ENCODE peak calls at places on chromosome X, in seven cellular contexts. One of them, this sample, is unnamed.

GRCh38 chrX:70029790-70030189 is 19.9 kb downstream of the AWAT2 start:
- DNase-seq in CD8-positive, alpha-beta memory T cell: no peak
- DNase-seq in IMR-90: no peak
- DNase-seq in activated CD8-positive, alpha-beta memory T cell treated with anti-CD3 and anti-CD28 coated beads, Interleukin-2, amount 50 U/mL, for 48 hours: no peak
- DNase-seq in stimulated activated CD8-positive, alpha-beta memory T cell treated with anti-CD3 and anti-CD28 coated beads, Interleukin-7, amount 100 ng/mL, for 1 hour: no peak
- DNase-seq in NCI-H1694 treated with DMSO at 0.1 percent for 48 hours: no peak
- DNase-seq in suprapubic skin: no peak
- DNase-seq in this sample: no peak

GRCh38 chrX:39310925-39311324 is 509.7 kb downstream of the MID1IP1 start:
- DNase-seq in CD8-positive, alpha-beta memory T cell: no peak
- DNase-seq in IMR-90: no peak
- DNase-seq in activated CD8-positive, alpha-beta memory T cell treated with anti-CD3 and anti-CD28 coated beads, Interleukin-2, amount 50 U/mL, for 48 hours: no peak
- DNase-seq in stimulated activated CD8-positive, alpha-beta memory T cell treated with anti-CD3 and anti-CD28 coated beads, Interleukin-7, amount 100 ng/mL, for 1 hour: no peak
- DNase-seq in NCI-H1694 treated with DMSO at 0.1 percent for 48 hours: no peak
- DNase-seq in suprapubic skin: no peak
- DNase-seq in this sample: no peak

GRCh38 chrX:84046403-84046984 is 141.5 kb downstream of the RPS6KA6 start:
- DNase-seq in CD8-positive, alpha-beta memory T cell: peak
- DNase-seq in IMR-90: peak
- DNase-seq in activated CD8-positive, alpha-beta memory T cell treated with anti-CD3 and anti-CD28 coated beads, Interleukin-2, amount 50 U/mL, for 48 hours: no peak
- DNase-seq in stimulated activated CD8-positive, alpha-beta memory T cell treated with anti-CD3 and anti-CD28 coated beads, Interleukin-7, amount 100 ng/mL, for 1 hour: no peak
- DNase-seq in NCI-H1694 treated with DMSO at 0.1 percent for 48 hours: peak
- DNase-seq in suprapubic skin: no peak
- DNase-seq in this sample: peak

GRCh38 chrX:8030361-8030760 is 103.1 kb upstream of the PNPLA4 start:
- DNase-seq in CD8-positive, alpha-beta memory T cell: no peak
- DNase-seq in IMR-90: no peak
- DNase-seq in activated CD8-positive, alpha-beta memory T cell treated with anti-CD3 and anti-CD28 coated beads, Interleukin-2, amount 50 U/mL, for 48 hours: no peak
- DNase-seq in stimulated activated CD8-positive, alpha-beta memory T cell treated with anti-CD3 and anti-CD28 coated beads, Interleukin-7, amount 100 ng/mL, for 1 hour: no peak
- DNase-seq in NCI-H1694 treated with DMSO at 0.1 percent for 48 hours: no peak
- DNase-seq in suprapubic skin: no peak
- DNase-seq in this sample: no peak

GRCh38 chrX:65035451-65035779 is 59.2 kb upstream of the ZC4H2 start:
- DNase-seq in CD8-positive, alpha-beta memory T cell: no peak
- DNase-seq in IMR-90: peak
- DNase-seq in activated CD8-positive, alpha-beta memory T cell treated with anti-CD3 and anti-CD28 coated beads, Interleukin-2, amount 50 U/mL, for 48 hours: no peak
- DNase-seq in stimulated activated CD8-positive, alpha-beta memory T cell treated with anti-CD3 and anti-CD28 coated beads, Interleukin-7, amount 100 ng/mL, for 1 hour: no peak
- DNase-seq in NCI-H1694 treated with DMSO at 0.1 percent for 48 hours: no peak
- DNase-seq in suprapubic skin: no peak
- DNase-seq in this sample: peak

GRCh38 chrX:107775734-107776511 is at the start of gene TSC22D3:
- DNase-seq in CD8-positive, alpha-beta memory T cell: peak
- DNase-seq in IMR-90: peak
- DNase-seq in activated CD8-positive, alpha-beta memory T cell treated with anti-CD3 and anti-CD28 coated beads, Interleukin-2, amount 50 U/mL, for 48 hours: peak
- DNase-seq in stimulated activated CD8-positive, alpha-beta memory T cell treated with anti-CD3 and anti-CD28 coated beads, Interleukin-7, amount 100 ng/mL, for 1 hour: no peak
- DNase-seq in NCI-H1694 treated with DMSO at 0.1 percent for 48 hours: peak
- DNase-seq in suprapubic skin: peak
- DNase-seq in this sample: peak

GRCh38 chrX:101191217-101191750 is 28.3 kb upstream of the DRP2 start:
- DNase-seq in CD8-positive, alpha-beta memory T cell: no peak
- DNase-seq in IMR-90: no peak
- DNase-seq in activated CD8-positive, alpha-beta memory T cell treated with anti-CD3 and anti-CD28 coated beads, Interleukin-2, amount 50 U/mL, for 48 hours: no peak
- DNase-seq in stimulated activated CD8-positive, alpha-beta memory T cell treated with anti-CD3 and anti-CD28 coated beads, Interleukin-7, amount 100 ng/mL, for 1 hour: no peak
- DNase-seq in NCI-H1694 treated with DMSO at 0.1 percent for 48 hours: no peak
- DNase-seq in suprapubic skin: no peak
- DNase-seq in this sample: peak

GRCh38 chrX:146881521-146881920 is 67.0 kb upstream of the CXorf51A start:
- DNase-seq in CD8-positive, alpha-beta memory T cell: no peak
- DNase-seq in IMR-90: no peak
- DNase-seq in activated CD8-positive, alpha-beta memory T cell treated with anti-CD3 and anti-CD28 coated beads, Interleukin-2, amount 50 U/mL, for 48 hours: no peak
- DNase-seq in stimulated activated CD8-positive, alpha-beta memory T cell treated with anti-CD3 and anti-CD28 coated beads, Interleukin-7, amount 100 ng/mL, for 1 hour: no peak
- DNase-seq in NCI-H1694 treated with DMSO at 0.1 percent for 48 hours: no peak
- DNase-seq in suprapubic skin: no peak
- DNase-seq in this sample: no peak

GRCh38 chrX:13180807-13181206 is 136.4 kb upstream of the FAM9C start:
- DNase-seq in CD8-positive, alpha-beta memory T cell: no peak
- DNase-seq in IMR-90: peak
- DNase-seq in activated CD8-positive, alpha-beta memory T cell treated with anti-CD3 and anti-CD28 coated beads, Interleukin-2, amount 50 U/mL, for 48 hours: no peak
- DNase-seq in stimulated activated CD8-positive, alpha-beta memory T cell treated with anti-CD3 and anti-CD28 coated beads, Interleukin-7, amount 100 ng/mL, for 1 hour: no peak
- DNase-seq in NCI-H1694 treated with DMSO at 0.1 percent for 48 hours: no peak
- DNase-seq in suprapubic skin: no peak
- DNase-seq in this sample: peak

GRCh38 chrX:2425281-2426071 is 75.3 kb downstream of the DHRSX start:
- DNase-seq in CD8-positive, alpha-beta memory T cell: no peak
- DNase-seq in IMR-90: no peak
- DNase-seq in activated CD8-positive, alpha-beta memory T cell treated with anti-CD3 and anti-CD28 coated beads, Interleukin-2, amount 50 U/mL, for 48 hours: no peak
- DNase-seq in stimulated activated CD8-positive, alpha-beta memory T cell treated with anti-CD3 and anti-CD28 coated beads, Interleukin-7, amount 100 ng/mL, for 1 hour: no peak
- DNase-seq in NCI-H1694 treated with DMSO at 0.1 percent for 48 hours: no peak
- DNase-seq in suprapubic skin: no peak
- DNase-seq in this sample: no peak

GRCh38 chrX:94830717-94831116 is 1156.7 kb downstream of the FAM133A start:
- DNase-seq in CD8-positive, alpha-beta memory T cell: no peak
- DNase-seq in IMR-90: no peak
- DNase-seq in activated CD8-positive, alpha-beta memory T cell treated with anti-CD3 and anti-CD28 coated beads, Interleukin-2, amount 50 U/mL, for 48 hours: no peak
- DNase-seq in stimulated activated CD8-positive, alpha-beta memory T cell treated with anti-CD3 and anti-CD28 coated beads, Interleukin-7, amount 100 ng/mL, for 1 hour: no peak
- DNase-seq in NCI-H1694 treated with DMSO at 0.1 percent for 48 hours: no peak
- DNase-seq in suprapubic skin: no peak
- DNase-seq in this sample: no peak

GRCh38 chrX:102154218-102154860 is 1.4 kb downstream of the BEX5 start:
- DNase-seq in CD8-positive, alpha-beta memory T cell: peak
- DNase-seq in IMR-90: no peak
- DNase-seq in activated CD8-positive, alpha-beta memory T cell treated with anti-CD3 and anti-CD28 coated beads, Interleukin-2, amount 50 U/mL, for 48 hours: no peak
- DNase-seq in stimulated activated CD8-positive, alpha-beta memory T cell treated with anti-CD3 and anti-CD28 coated beads, Interleukin-7, amount 100 ng/mL, for 1 hour: no peak
- DNase-seq in NCI-H1694 treated with DMSO at 0.1 percent for 48 hours: peak
- DNase-seq in suprapubic skin: no peak
- DNase-seq in this sample: peak

GRCh38 chrX:16462912-16463311 is 187.0 kb upstream of the S100G start:
- DNase-seq in CD8-positive, alpha-beta memory T cell: no peak
- DNase-seq in IMR-90: peak
- DNase-seq in activated CD8-positive, alpha-beta memory T cell treated with anti-CD3 and anti-CD28 coated beads, Interleukin-2, amount 50 U/mL, for 48 hours: no peak
- DNase-seq in stimulated activated CD8-positive, alpha-beta memory T cell treated with anti-CD3 and anti-CD28 coated beads, Interleukin-7, amount 100 ng/mL, for 1 hour: no peak
- DNase-seq in NCI-H1694 treated with DMSO at 0.1 percent for 48 hours: no peak
- DNase-seq in suprapubic skin: no peak
- DNase-seq in this sample: no peak

GRCh38 chrX:56995271-56995994 is at the start of gene SPIN3:
- DNase-seq in CD8-positive, alpha-beta memory T cell: peak
- DNase-seq in IMR-90: peak
- DNase-seq in activated CD8-positive, alpha-beta memory T cell treated with anti-CD3 and anti-CD28 coated beads, Interleukin-2, amount 50 U/mL, for 48 hours: peak
- DNase-seq in stimulated activated CD8-positive, alpha-beta memory T cell treated with anti-CD3 and anti-CD28 coated beads, Interleukin-7, amount 100 ng/mL, for 1 hour: no peak
- DNase-seq in NCI-H1694 treated with DMSO at 0.1 percent for 48 hours: no peak
- DNase-seq in suprapubic skin: peak
- DNase-seq in this sample: peak

GRCh38 chrX:119093991-119094741 is 21.4 kb downstream of the CT47C1 start:
- DNase-seq in CD8-positive, alpha-beta memory T cell: no peak
- DNase-seq in IMR-90: peak
- DNase-seq in activated CD8-positive, alpha-beta memory T cell treated with anti-CD3 and anti-CD28 coated beads, Interleukin-2, amount 50 U/mL, for 48 hours: no peak
- DNase-seq in stimulated activated CD8-positive, alpha-beta memory T cell treated with anti-CD3 and anti-CD28 coated beads, Interleukin-7, amount 100 ng/mL, for 1 hour: no peak
- DNase-seq in NCI-H1694 treated with DMSO at 0.1 percent for 48 hours: no peak
- DNase-seq in suprapubic skin: no peak
- DNase-seq in this sample: no peak

GRCh38 chrX:127038065-127038464 is 218.5 kb downstream of the PRR32 start:
- DNase-seq in CD8-positive, alpha-beta memory T cell: no peak
- DNase-seq in IMR-90: no peak
- DNase-seq in activated CD8-positive, alpha-beta memory T cell treated with anti-CD3 and anti-CD28 coated beads, Interleukin-2, amount 50 U/mL, for 48 hours: no peak
- DNase-seq in stimulated activated CD8-positive, alpha-beta memory T cell treated with anti-CD3 and anti-CD28 coated beads, Interleukin-7, amount 100 ng/mL, for 1 hour: no peak
- DNase-seq in NCI-H1694 treated with DMSO at 0.1 percent for 48 hours: peak
- DNase-seq in suprapubic skin: no peak
- DNase-seq in this sample: no peak

GRCh38 chrX:23742174-23742692 is 843 bp downstream of the ACOT9 start:
- DNase-seq in CD8-positive, alpha-beta memory T cell: no peak
- DNase-seq in IMR-90: peak
- DNase-seq in activated CD8-positive, alpha-beta memory T cell treated with anti-CD3 and anti-CD28 coated beads, Interleukin-2, amount 50 U/mL, for 48 hours: peak
- DNase-seq in stimulated activated CD8-positive, alpha-beta memory T cell treated with anti-CD3 and anti-CD28 coated beads, Interleukin-7, amount 100 ng/mL, for 1 hour: no peak
- DNase-seq in NCI-H1694 treated with DMSO at 0.1 percent for 48 hours: peak
- DNase-seq in suprapubic skin: peak
- DNase-seq in this sample: peak

GRCh38 chrX:87583679-87584078 is 66.1 kb downstream of the KLHL4 start:
- DNase-seq in CD8-positive, alpha-beta memory T cell: no peak
- DNase-seq in IMR-90: peak
- DNase-seq in activated CD8-positive, alpha-beta memory T cell treated with anti-CD3 and anti-CD28 coated beads, Interleukin-2, amount 50 U/mL, for 48 hours: no peak
- DNase-seq in stimulated activated CD8-positive, alpha-beta memory T cell treated with anti-CD3 and anti-CD28 coated beads, Interleukin-7, amount 100 ng/mL, for 1 hour: no peak
- DNase-seq in NCI-H1694 treated with DMSO at 0.1 percent for 48 hours: peak
- DNase-seq in suprapubic skin: no peak
- DNase-seq in this sample: no peak

GRCh38 chrX:55161581-55161980 is 58.6 kb upstream of the PAGE5 start:
- DNase-seq in CD8-positive, alpha-beta memory T cell: no peak
- DNase-seq in IMR-90: no peak
- DNase-seq in activated CD8-positive, alpha-beta memory T cell treated with anti-CD3 and anti-CD28 coated beads, Interleukin-2, amount 50 U/mL, for 48 hours: no peak
- DNase-seq in stimulated activated CD8-positive, alpha-beta memory T cell treated with anti-CD3 and anti-CD28 coated beads, Interleukin-7, amount 100 ng/mL, for 1 hour: no peak
- DNase-seq in NCI-H1694 treated with DMSO at 0.1 percent for 48 hours: no peak
- DNase-seq in suprapubic skin: no peak
- DNase-seq in this sample: peak

GRCh38 chrX:40628506-40628905 is 5.3 kb downstream of the MPC1L start:
- DNase-seq in CD8-positive, alpha-beta memory T cell: no peak
- DNase-seq in IMR-90: no peak
- DNase-seq in activated CD8-positive, alpha-beta memory T cell treated with anti-CD3 and anti-CD28 coated beads, Interleukin-2, amount 50 U/mL, for 48 hours: no peak
- DNase-seq in stimulated activated CD8-positive, alpha-beta memory T cell treated with anti-CD3 and anti-CD28 coated beads, Interleukin-7, amount 100 ng/mL, for 1 hour: no peak
- DNase-seq in NCI-H1694 treated with DMSO at 0.1 percent for 48 hours: no peak
- DNase-seq in suprapubic skin: no peak
- DNase-seq in this sample: no peak

GRCh38 chrX:52359614-52360232 is 9.1 kb upstream of the XAGE2 start:
- DNase-seq in CD8-positive, alpha-beta memory T cell: no peak
- DNase-seq in IMR-90: no peak
- DNase-seq in activated CD8-positive, alpha-beta memory T cell treated with anti-CD3 and anti-CD28 coated beads, Interleukin-2, amount 50 U/mL, for 48 hours: no peak
- DNase-seq in stimulated activated CD8-positive, alpha-beta memory T cell treated with anti-CD3 and anti-CD28 coated beads, Interleukin-7, amount 100 ng/mL, for 1 hour: no peak
- DNase-seq in NCI-H1694 treated with DMSO at 0.1 percent for 48 hours: no peak
- DNase-seq in suprapubic skin: no peak
- DNase-seq in this sample: no peak

GRCh38 chrX:1521459-1521956 is 15.5 kb downstream of the P2RY8 start:
- DNase-seq in CD8-positive, alpha-beta memory T cell: peak
- DNase-seq in IMR-90: no peak
- DNase-seq in activated CD8-positive, alpha-beta memory T cell treated with anti-CD3 and anti-CD28 coated beads, Interleukin-2, amount 50 U/mL, for 48 hours: peak
- DNase-seq in stimulated activated CD8-positive, alpha-beta memory T cell treated with anti-CD3 and anti-CD28 coated beads, Interleukin-7, amount 100 ng/mL, for 1 hour: no peak
- DNase-seq in NCI-H1694 treated with DMSO at 0.1 percent for 48 hours: no peak
- DNase-seq in suprapubic skin: peak
- DNase-seq in this sample: no peak

GRCh38 chrX:154417157-154417556 is 5.8 kb downstream of the TAFAZZIN start:
- DNase-seq in CD8-positive, alpha-beta memory T cell: no peak
- DNase-seq in IMR-90: no peak
- DNase-seq in activated CD8-positive, alpha-beta memory T cell treated with anti-CD3 and anti-CD28 coated beads, Interleukin-2, amount 50 U/mL, for 48 hours: no peak
- DNase-seq in stimulated activated CD8-positive, alpha-beta memory T cell treated with anti-CD3 and anti-CD28 coated beads, Interleukin-7, amount 100 ng/mL, for 1 hour: no peak
- DNase-seq in NCI-H1694 treated with DMSO at 0.1 percent for 48 hours: peak
- DNase-seq in suprapubic skin: no peak
- DNase-seq in this sample: no peak

GRCh38 chrX:15336023-15336413 is 695 bp upstream of the PIGA start:
- DNase-seq in CD8-positive, alpha-beta memory T cell: peak
- DNase-seq in IMR-90: peak
- DNase-seq in activated CD8-positive, alpha-beta memory T cell treated with anti-CD3 and anti-CD28 coated beads, Interleukin-2, amount 50 U/mL, for 48 hours: no peak
- DNase-seq in stimulated activated CD8-positive, alpha-beta memory T cell treated with anti-CD3 and anti-CD28 coated beads, Interleukin-7, amount 100 ng/mL, for 1 hour: no peak
- DNase-seq in NCI-H1694 treated with DMSO at 0.1 percent for 48 hours: no peak
- DNase-seq in suprapubic skin: no peak
- DNase-seq in this sample: peak

GRCh38 chrX:102976290-102976689 is 39.2 kb downstream of the RAB40AL start:
- DNase-seq in CD8-positive, alpha-beta memory T cell: no peak
- DNase-seq in IMR-90: peak
- DNase-seq in activated CD8-positive, alpha-beta memory T cell treated with anti-CD3 and anti-CD28 coated beads, Interleukin-2, amount 50 U/mL, for 48 hours: no peak
- DNase-seq in stimulated activated CD8-positive, alpha-beta memory T cell treated with anti-CD3 and anti-CD28 coated beads, Interleukin-7, amount 100 ng/mL, for 1 hour: no peak
- DNase-seq in NCI-H1694 treated with DMSO at 0.1 percent for 48 hours: no peak
- DNase-seq in suprapubic skin: no peak
- DNase-seq in this sample: peak

GRCh38 chrX:154135458-154136229 is 8.4 kb upstream of the OPN1LW start:
- DNase-seq in CD8-positive, alpha-beta memory T cell: peak
- DNase-seq in IMR-90: no peak
- DNase-seq in activated CD8-positive, alpha-beta memory T cell treated with anti-CD3 and anti-CD28 coated beads, Interleukin-2, amount 50 U/mL, for 48 hours: no peak
- DNase-seq in stimulated activated CD8-positive, alpha-beta memory T cell treated with anti-CD3 and anti-CD28 coated beads, Interleukin-7, amount 100 ng/mL, for 1 hour: no peak
- DNase-seq in NCI-H1694 treated with DMSO at 0.1 percent for 48 hours: no peak
- DNase-seq in suprapubic skin: no peak
- DNase-seq in this sample: peak

GRCh38 chrX:7996414-7996813 is 69.2 kb upstream of the PNPLA4 start:
- DNase-seq in CD8-positive, alpha-beta memory T cell: peak
- DNase-seq in IMR-90: peak
- DNase-seq in activated CD8-positive, alpha-beta memory T cell treated with anti-CD3 and anti-CD28 coated beads, Interleukin-2, amount 50 U/mL, for 48 hours: no peak
- DNase-seq in stimulated activated CD8-positive, alpha-beta memory T cell treated with anti-CD3 and anti-CD28 coated beads, Interleukin-7, amount 100 ng/mL, for 1 hour: no peak
- DNase-seq in NCI-H1694 treated with DMSO at 0.1 percent for 48 hours: peak
- DNase-seq in suprapubic skin: no peak
- DNase-seq in this sample: peak

GRCh38 chrX:39900788-39901170 is 197.0 kb downstream of the BCOR start:
- DNase-seq in CD8-positive, alpha-beta memory T cell: no peak
- DNase-seq in IMR-90: no peak
- DNase-seq in activated CD8-positive, alpha-beta memory T cell treated with anti-CD3 and anti-CD28 coated beads, Interleukin-2, amount 50 U/mL, for 48 hours: no peak
- DNase-seq in stimulated activated CD8-positive, alpha-beta memory T cell treated with anti-CD3 and anti-CD28 coated beads, Interleukin-7, amount 100 ng/mL, for 1 hour: no peak
- DNase-seq in NCI-H1694 treated with DMSO at 0.1 percent for 48 hours: peak
- DNase-seq in suprapubic skin: no peak
- DNase-seq in this sample: peak

GRCh38 chrX:69264134-69264533 is 98.9 kb upstream of the PJA1 start:
- DNase-seq in CD8-positive, alpha-beta memory T cell: no peak
- DNase-seq in IMR-90: no peak
- DNase-seq in activated CD8-positive, alpha-beta memory T cell treated with anti-CD3 and anti-CD28 coated beads, Interleukin-2, amount 50 U/mL, for 48 hours: no peak
- DNase-seq in stimulated activated CD8-positive, alpha-beta memory T cell treated with anti-CD3 and anti-CD28 coated beads, Interleukin-7, amount 100 ng/mL, for 1 hour: no peak
- DNase-seq in NCI-H1694 treated with DMSO at 0.1 percent for 48 hours: no peak
- DNase-seq in suprapubic skin: no peak
- DNase-seq in this sample: no peak

GRCh38 chrX:45743081-45743533 is 542.4 kb upstream of the DIPK2B start:
- DNase-seq in CD8-positive, alpha-beta memory T cell: no peak
- DNase-seq in IMR-90: peak
- DNase-seq in activated CD8-positive, alpha-beta memory T cell treated with anti-CD3 and anti-CD28 coated beads, Interleukin-2, amount 50 U/mL, for 48 hours: no peak
- DNase-seq in stimulated activated CD8-positive, alpha-beta memory T cell treated with anti-CD3 and anti-CD28 coated beads, Interleukin-7, amount 100 ng/mL, for 1 hour: no peak
- DNase-seq in NCI-H1694 treated with DMSO at 0.1 percent for 48 hours: no peak
- DNase-seq in suprapubic skin: no peak
- DNase-seq in this sample: peak

GRCh38 chrX:34130980-34131744 is 952 bp downstream of the FAM47A start:
- DNase-seq in CD8-positive, alpha-beta memory T cell: no peak
- DNase-seq in IMR-90: no peak
- DNase-seq in activated CD8-positive, alpha-beta memory T cell treated with anti-CD3 and anti-CD28 coated beads, Interleukin-2, amount 50 U/mL, for 48 hours: no peak
- DNase-seq in stimulated activated CD8-positive, alpha-beta memory T cell treated with anti-CD3 and anti-CD28 coated beads, Interleukin-7, amount 100 ng/mL, for 1 hour: no peak
- DNase-seq in NCI-H1694 treated with DMSO at 0.1 percent for 48 hours: no peak
- DNase-seq in suprapubic skin: peak
- DNase-seq in this sample: no peak

GRCh38 chrX:103215768-103216085 is 819 bp downstream of the BEX4 start:
- DNase-seq in CD8-positive, alpha-beta memory T cell: no peak
- DNase-seq in IMR-90: no peak
- DNase-seq in activated CD8-positive, alpha-beta memory T cell treated with anti-CD3 and anti-CD28 coated beads, Interleukin-2, amount 50 U/mL, for 48 hours: peak
- DNase-seq in stimulated activated CD8-positive, alpha-beta memory T cell treated with anti-CD3 and anti-CD28 coated beads, Interleukin-7, amount 100 ng/mL, for 1 hour: no peak
- DNase-seq in NCI-H1694 treated with DMSO at 0.1 percent for 48 hours: no peak
- DNase-seq in suprapubic skin: no peak
- DNase-seq in this sample: peak

GRCh38 chrX:153454901-153455550 is 9.2 kb upstream of the TREX2 start:
- DNase-seq in CD8-positive, alpha-beta memory T cell: no peak
- DNase-seq in IMR-90: no peak
- DNase-seq in activated CD8-positive, alpha-beta memory T cell treated with anti-CD3 and anti-CD28 coated beads, Interleukin-2, amount 50 U/mL, for 48 hours: no peak
- DNase-seq in stimulated activated CD8-positive, alpha-beta memory T cell treated with anti-CD3 and anti-CD28 coated beads, Interleukin-7, amount 100 ng/mL, for 1 hour: no peak
- DNase-seq in NCI-H1694 treated with DMSO at 0.1 percent for 48 hours: no peak
- DNase-seq in suprapubic skin: no peak
- DNase-seq in this sample: no peak

GRCh38 chrX:22105231-22105630 is 73.1 kb downstream of the PHEX start:
- DNase-seq in CD8-positive, alpha-beta memory T cell: no peak
- DNase-seq in IMR-90: peak
- DNase-seq in activated CD8-positive, alpha-beta memory T cell treated with anti-CD3 and anti-CD28 coated beads, Interleukin-2, amount 50 U/mL, for 48 hours: no peak
- DNase-seq in stimulated activated CD8-positive, alpha-beta memory T cell treated with anti-CD3 and anti-CD28 coated beads, Interleukin-7, amount 100 ng/mL, for 1 hour: no peak
- DNase-seq in NCI-H1694 treated with DMSO at 0.1 percent for 48 hours: no peak
- DNase-seq in suprapubic skin: no peak
- DNase-seq in this sample: no peak

GRCh38 chrX:345020-345925 is 26.7 kb upstream of the GTPBP6 start:
- DNase-seq in CD8-positive, alpha-beta memory T cell: no peak
- DNase-seq in IMR-90: no peak
- DNase-seq in activated CD8-positive, alpha-beta memory T cell treated with anti-CD3 and anti-CD28 coated beads, Interleukin-2, amount 50 U/mL, for 48 hours: no peak
- DNase-seq in stimulated activated CD8-positive, alpha-beta memory T cell treated with anti-CD3 and anti-CD28 coated beads, Interleukin-7, amount 100 ng/mL, for 1 hour: no peak
- DNase-seq in NCI-H1694 treated with DMSO at 0.1 percent for 48 hours: no peak
- DNase-seq in suprapubic skin: peak
- DNase-seq in this sample: no peak

GRCh38 chrX:40068048-40068447 is 29.7 kb downstream of the BCOR start:
- DNase-seq in CD8-positive, alpha-beta memory T cell: no peak
- DNase-seq in IMR-90: no peak
- DNase-seq in activated CD8-positive, alpha-beta memory T cell treated with anti-CD3 and anti-CD28 coated beads, Interleukin-2, amount 50 U/mL, for 48 hours: no peak
- DNase-seq in stimulated activated CD8-positive, alpha-beta memory T cell treated with anti-CD3 and anti-CD28 coated beads, Interleukin-7, amount 100 ng/mL, for 1 hour: no peak
- DNase-seq in NCI-H1694 treated with DMSO at 0.1 percent for 48 hours: no peak
- DNase-seq in suprapubic skin: peak
- DNase-seq in this sample: peak